ENCODE peak calls at places on chromosomes 5 and 9, in seven cellular contexts. C is bronchial epithelial cell, Y is fibroblast of mammary gland, L is heart left ventricle, A is upper lobe of right lung, I is psoas muscle, D is kidney. P is an unnamed sample.

GRCh38 chr9:96150324-96151023 is 151.5 kb downstream of the HSD17B3 start:
- DNase-seq in C (no peak), Y (no peak), L (no peak), A (no peak), I (no peak), D (no peak), P (peak)

GRCh38 chr9:84932915-84933527 is 263.5 kb downstream of the NTRK2 start:
- DNase-seq in C (peak), Y (no peak), L (no peak), A (no peak), I (no peak), D (no peak), P (no peak)

GRCh38 chr9:25677301-25678146 is 720 bp downstream of the TUSC1 start:
- DNase-seq in C (peak), Y (peak), L (peak), A (peak), I (peak), D (peak), P (no peak)

GRCh38 chr9:129336601-129337286 is 158.7 kb upstream of the IER5L start:
- DNase-seq in C (no peak), Y (peak), L (peak), A (no peak), I (no peak), D (peak), P (no peak)

GRCh38 chr5:6634788-6635430 is 1.7 kb downstream of the SRD5A1 start:
- DNase-seq in C (peak), Y (no peak), L (no peak), A (no peak), I (no peak), D (no peak), P (no peak)

GRCh38 chr5:154511984-154512383 is 34.0 kb upstream of the HAND1 start:
- DNase-seq in C (no peak), Y (no peak), L (no peak), A (peak), I (no peak), D (no peak), P (no peak)

GRCh38 chr5:176704355-176704754 is 57.1 kb downstream of the TSPAN17 start:
- DNase-seq in C (no peak), Y (no peak), L (no peak), A (no peak), I (no peak), D (no peak), P (no peak)

GRCh38 chr5:143820451-143820850 is 8.5 kb downstream of the HMHB1 start:
- DNase-seq in C (no peak), Y (no peak), L (no peak), A (no peak), I (no peak), D (no peak), P (no peak)

GRCh38 chr9:88173378-88173999 is 35.2 kb upstream of the SPATA31C2 start:
- DNase-seq in C (peak), Y (peak), L (peak), A (no peak), I (no peak), D (no peak), P (peak)

GRCh38 chr9:73344060-73344459 is 192.4 kb downstream of the ANXA1 start:
- DNase-seq in C (no peak), Y (no peak), L (no peak), A (no peak), I (no peak), D (no peak), P (no peak)

DNA sequence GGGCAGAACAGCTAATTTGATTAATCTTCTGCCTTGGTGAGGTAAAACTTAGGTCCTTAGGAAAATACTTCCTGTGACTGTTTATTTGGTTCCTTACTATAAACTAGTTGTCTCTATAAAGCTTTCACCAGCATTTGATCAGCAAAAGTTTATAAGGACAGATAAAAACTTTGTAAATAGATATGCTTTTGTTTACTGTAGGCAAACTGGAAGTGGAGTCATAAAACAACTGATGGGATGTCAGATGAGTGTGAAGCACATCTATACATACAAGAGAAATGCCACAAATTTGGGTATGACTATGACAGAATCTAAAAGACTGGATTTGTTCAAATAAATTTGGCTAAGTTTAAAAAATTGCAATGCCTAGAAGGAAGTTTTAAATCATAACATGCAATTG is 5.5 kb downstream of the PTGER4 start:
- DNase-seq in C (no peak), Y (no peak), L (no peak), A (no peak), I (no peak), D (no peak), P (no peak)
- H3K4me3 ChIP-seq in C (no peak), Y (no peak), L (peak), A (peak), I (peak), D (peak), P (no peak)

DNA sequence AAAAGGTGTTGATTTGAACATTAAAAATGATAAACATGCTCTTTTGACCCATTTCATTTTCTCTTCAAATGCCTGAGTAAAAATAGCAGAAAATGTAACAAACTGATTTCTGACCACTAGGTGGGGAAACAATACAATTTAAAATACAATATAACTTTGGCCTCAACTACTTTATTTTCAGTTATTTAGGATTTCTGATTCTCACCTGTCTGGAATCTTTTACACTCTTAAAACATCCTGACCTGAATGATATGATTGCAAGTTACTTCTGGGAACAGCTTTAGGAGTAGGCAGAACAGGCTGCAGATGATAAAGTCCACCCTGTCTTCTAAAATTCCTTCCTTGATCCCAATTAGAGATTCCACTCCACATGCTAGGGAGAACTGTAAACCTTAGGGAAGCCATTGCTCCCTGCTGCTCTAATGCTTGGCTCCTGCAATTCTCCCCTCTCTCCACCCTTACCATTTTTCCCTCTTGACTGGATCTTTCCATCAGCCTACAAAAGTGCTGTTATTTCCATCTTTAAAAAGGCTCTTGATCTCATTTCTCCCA is 70.3 kb downstream of the FYB1 start:
- DNase-seq in C (peak), Y (peak), L (no peak), A (no peak), I (no peak), D (no peak), P (no peak)
- TF ChIP-seq CTCF in C (no peak), Y (peak), L (peak), A (peak), I (peak), D (peak), P (peak)

GRCh38 chr5:52997424-52997823 is 8.3 kb downstream of the ITGA2 start:
- DNase-seq in C (no peak), Y (no peak), L (no peak), A (no peak), I (no peak), D (no peak), P (no peak)
- H3K4me3 ChIP-seq in C (no peak), Y (no peak), L (no peak), A (no peak), I (no peak), D (peak), P (no peak)

GRCh38 chr5:53350991-53351770 is 129.2 kb upstream of the FST start:
- DNase-seq in C (peak), Y (no peak), L (no peak), A (no peak), I (no peak), D (no peak), P (no peak)
- TF ChIP-seq CTCF in C (no peak), Y (no peak), L (no peak), A (no peak), I (no peak), D (no peak), P (no peak)

GRCh38 chr5:171309276-171309525 is 153 bp downstream of the TLX3 start:
- DNase-seq in C (no peak), Y (no peak), L (no peak), A (peak), I (no peak), D (peak), P (no peak)
- H3K4me3 ChIP-seq in C (no peak), Y (no peak), L (no peak), A (no peak), I (no peak), D (no peak), P (no peak)

GRCh38 chr5:60586307-60586901 is 113.6 kb downstream of the DEPDC1B start:
- DNase-seq in C (peak), Y (peak), L (no peak), A (no peak), I (no peak), D (no peak), P (no peak)
- TF ChIP-seq CTCF in C (peak), Y (peak), L (peak), A (peak), I (no peak), D (no peak), P (peak)

P was measured in GM12864.